ENCODE peak calls at places on chromosome 9, in four cellular contexts. One of them, this sample, is unnamed. For H3K4me1, the result is how much of the 10 kb centered on the place peaks cover.

GRCh38 chr9:136086951-136087740 is 7.9 kb downstream of the NACC2 start:
- DNase-seq in A549: no peak
- DNase-seq in mammary epithelial cell: no peak
- DNase-seq in H9: peak
- DNase-seq in this sample: no peak

GRCh38 chr9:106799146-106799545 is 63.8 kb upstream of the ZNF462 start:
- DNase-seq in A549: peak
- DNase-seq in mammary epithelial cell: peak
- DNase-seq in H9: no peak
- DNase-seq in this sample: no peak

GRCh38 chr9:1709347-1709746 is 305.8 kb upstream of the SMARCA2 start:
- DNase-seq in A549: peak
- DNase-seq in mammary epithelial cell: no peak
- DNase-seq in H9: no peak
- DNase-seq in this sample: no peak

GRCh38 chr9:129166962-129167557 is 11.0 kb downstream of the IER5L start:
- DNase-seq in A549: peak
- DNase-seq in mammary epithelial cell: peak
- DNase-seq in H9: peak
- DNase-seq in this sample: peak

GRCh38 chr9:114411452-114411851 is 23.7 kb upstream of the AKNA start:
- DNase-seq in A549: no peak
- DNase-seq in mammary epithelial cell: no peak
- DNase-seq in H9: no peak
- DNase-seq in this sample: no peak

GRCh38 chr9:111704503-111704902 is 43.1 kb downstream of the GNG10 start:
- DNase-seq in A549: no peak
- DNase-seq in mammary epithelial cell: no peak
- DNase-seq in H9: no peak
- DNase-seq in this sample: no peak

GRCh38 chr9:89223398-89223977 is 44.9 kb upstream of the SHC3 start:
- DNase-seq in A549: no peak
- DNase-seq in mammary epithelial cell: no peak
- DNase-seq in H9: no peak
- DNase-seq in this sample: no peak

GRCh38 chr9:77839459-77840140 is 191.5 kb upstream of the GNA14 start:
- DNase-seq in A549: peak
- DNase-seq in mammary epithelial cell: peak
- DNase-seq in H9: no peak
- DNase-seq in this sample: no peak

GRCh38 chr9:133726401-133727276 is 11.5 kb downstream of the SARDH start:
- DNase-seq in A549: peak
- DNase-seq in mammary epithelial cell: peak
- DNase-seq in H9: peak
- DNase-seq in this sample: peak

GRCh38 chr9:80552931-80553330 is 981.2 kb downstream of the TLE4 start:
- DNase-seq in A549: peak
- DNase-seq in mammary epithelial cell: no peak
- DNase-seq in H9: no peak
- DNase-seq in this sample: no peak

GRCh38 chr9:135189497-135189896 is 102.0 kb downstream of the OLFM1 start:
- DNase-seq in A549: no peak
- DNase-seq in mammary epithelial cell: no peak
- DNase-seq in H9: no peak
- DNase-seq in this sample: no peak

GRCh38 chr9:4077499-4078102 is 222.3 kb downstream of the GLIS3 start:
- DNase-seq in A549: peak
- DNase-seq in mammary epithelial cell: peak
- DNase-seq in H9: peak
- DNase-seq in this sample: peak

GRCh38 chr9:138010274-138010800 is 132.8 kb downstream of the CACNA1B start:
- DNase-seq in A549: no peak
- DNase-seq in mammary epithelial cell: no peak
- DNase-seq in H9: no peak
- DNase-seq in this sample: no peak

GRCh38 chr9:112233769-112234168 is 58.7 kb upstream of the SUSD1 start:
- DNase-seq in A549: peak
- DNase-seq in mammary epithelial cell: peak
- DNase-seq in H9: no peak
- DNase-seq in this sample: no peak

GRCh38 chr9:117704024-117704575 is at the start of gene TLR4:
- DNase-seq in A549: no peak
- DNase-seq in mammary epithelial cell: peak
- DNase-seq in H9: peak
- DNase-seq in this sample: peak

GRCh38 chr9:114180701-114181582 is 25.6 kb downstream of the COL27A1 start:
- DNase-seq in A549: no peak
- DNase-seq in mammary epithelial cell: no peak
- DNase-seq in H9: no peak
- DNase-seq in this sample: peak

GRCh38 chr9:15299374-15299939 is 7.6 kb downstream of the TTC39B start:
- DNase-seq in A549: no peak
- DNase-seq in mammary epithelial cell: no peak
- DNase-seq in H9: no peak
- DNase-seq in this sample: no peak

GRCh38 chr9:38333047-38333446 is 59.5 kb upstream of the ALDH1B1 start:
- DNase-seq in A549: no peak
- DNase-seq in mammary epithelial cell: peak
- DNase-seq in H9: no peak
- DNase-seq in this sample: peak

GRCh38 chr9:107875571-107875980 is 386.0 kb upstream of the KLF4 start:
- DNase-seq in A549: no peak
- DNase-seq in mammary epithelial cell: no peak
- DNase-seq in H9: no peak
- DNase-seq in this sample: no peak

GRCh38 chr9:616694-617093 is 224.8 kb upstream of the DMRT1 start:
- DNase-seq in A549: no peak
- DNase-seq in mammary epithelial cell: no peak
- DNase-seq in H9: no peak
- DNase-seq in this sample: no peak

GRCh38 chr9:97176206-97176605 is 131.3 kb upstream of the CCDC180 start:
- DNase-seq in A549: no peak
- DNase-seq in mammary epithelial cell: no peak
- DNase-seq in H9: no peak
- DNase-seq in this sample: no peak

GRCh38 chr9:80157561-80157983 is 585.8 kb downstream of the TLE4 start:
- DNase-seq in A549: no peak
- DNase-seq in mammary epithelial cell: no peak
- DNase-seq in H9: no peak
- DNase-seq in this sample: no peak

GRCh38 chr9:92188969-92189781 is 74.0 kb upstream of the SPTLC1 start:
- DNase-seq in A549: no peak
- DNase-seq in mammary epithelial cell: no peak
- DNase-seq in H9: no peak
- DNase-seq in this sample: no peak

GRCh38 chr9:15304620-15305019 is 2.4 kb downstream of the TTC39B start:
- DNase-seq in A549: no peak
- DNase-seq in mammary epithelial cell: no peak
- DNase-seq in H9: no peak
- DNase-seq in this sample: no peak

GRCh38 chr9:113929634-113930092 is 53.6 kb downstream of the ZNF618 start:
- DNase-seq in A549: no peak
- DNase-seq in mammary epithelial cell: peak
- DNase-seq in H9: no peak
- DNase-seq in this sample: no peak

GRCh38 chr9:31799953-31800609 is 584.4 kb upstream of the ACO1 start:
- DNase-seq in A549: peak
- DNase-seq in mammary epithelial cell: peak
- DNase-seq in H9: peak
- DNase-seq in this sample: peak

GRCh38 chr9:79694676-79695400 is 123.1 kb downstream of the TLE4 start:
- DNase-seq in A549: no peak
- DNase-seq in mammary epithelial cell: no peak
- DNase-seq in H9: peak
- DNase-seq in this sample: peak

GRCh38 chr9:108163321-108164005 is 673.9 kb upstream of the KLF4 start:
- DNase-seq in A549: peak
- DNase-seq in mammary epithelial cell: peak
- DNase-seq in H9: no peak
- DNase-seq in this sample: no peak

GRCh38 chr9:22005700-22006605 is 3.2 kb downstream of the CDKN2B start:
- DNase-seq in A549: no peak
- DNase-seq in mammary epithelial cell: peak
- DNase-seq in H9: peak
- DNase-seq in this sample: peak

GRCh38 chr9:88312517-88313103 is 75.6 kb upstream of the SPIN1 start:
- DNase-seq in A549: no peak
- DNase-seq in mammary epithelial cell: no peak
- DNase-seq in H9: no peak
- DNase-seq in this sample: no peak

GRCh38 chr9:104557179-104557634 is 11.8 kb upstream of the OR13C8 start:
- DNase-seq in A549: no peak
- DNase-seq in mammary epithelial cell: no peak
- DNase-seq in H9: peak
- DNase-seq in this sample: peak

GRCh38 chr9:124280176-124280691 is 22.5 kb downstream of the NEK6 start:
- DNase-seq in A549: no peak
- DNase-seq in mammary epithelial cell: no peak
- DNase-seq in H9: no peak
- DNase-seq in this sample: no peak

GRCh38 chr9:22144226-22144625 is 135.1 kb upstream of the CDKN2B start:
- DNase-seq in A549: no peak
- DNase-seq in mammary epithelial cell: peak
- DNase-seq in H9: no peak
- DNase-seq in this sample: no peak

GRCh38 chr9:92292338-92293074 is 991 bp downstream of the IARS1 start:
- DNase-seq in A549: peak
- DNase-seq in mammary epithelial cell: peak
- DNase-seq in H9: no peak
- DNase-seq in this sample: no peak

GRCh38 chr9:129863059-129863690 is 27.9 kb downstream of the USP20 start:
- DNase-seq in A549: no peak
- DNase-seq in mammary epithelial cell: peak
- DNase-seq in H9: peak
- DNase-seq in this sample: no peak

GRCh38 chr9:135864447-135865049 is 42.8 kb downstream of the CAMSAP1 start:
- DNase-seq in A549: peak
- DNase-seq in mammary epithelial cell: no peak
- DNase-seq in H9: peak
- DNase-seq in this sample: peak

GRCh38 chr9:36345103-36345846 is 54.8 kb downstream of the RNF38 start:
- DNase-seq in A549: no peak
- DNase-seq in mammary epithelial cell: no peak
- DNase-seq in H9: no peak
- DNase-seq in this sample: peak
- TF ChIP-seq CTCF in A549: no peak
- TF ChIP-seq CTCF in mammary epithelial cell: peak
- TF ChIP-seq CTCF in H9: peak
- TF ChIP-seq CTCF in this sample: peak

DNA sequence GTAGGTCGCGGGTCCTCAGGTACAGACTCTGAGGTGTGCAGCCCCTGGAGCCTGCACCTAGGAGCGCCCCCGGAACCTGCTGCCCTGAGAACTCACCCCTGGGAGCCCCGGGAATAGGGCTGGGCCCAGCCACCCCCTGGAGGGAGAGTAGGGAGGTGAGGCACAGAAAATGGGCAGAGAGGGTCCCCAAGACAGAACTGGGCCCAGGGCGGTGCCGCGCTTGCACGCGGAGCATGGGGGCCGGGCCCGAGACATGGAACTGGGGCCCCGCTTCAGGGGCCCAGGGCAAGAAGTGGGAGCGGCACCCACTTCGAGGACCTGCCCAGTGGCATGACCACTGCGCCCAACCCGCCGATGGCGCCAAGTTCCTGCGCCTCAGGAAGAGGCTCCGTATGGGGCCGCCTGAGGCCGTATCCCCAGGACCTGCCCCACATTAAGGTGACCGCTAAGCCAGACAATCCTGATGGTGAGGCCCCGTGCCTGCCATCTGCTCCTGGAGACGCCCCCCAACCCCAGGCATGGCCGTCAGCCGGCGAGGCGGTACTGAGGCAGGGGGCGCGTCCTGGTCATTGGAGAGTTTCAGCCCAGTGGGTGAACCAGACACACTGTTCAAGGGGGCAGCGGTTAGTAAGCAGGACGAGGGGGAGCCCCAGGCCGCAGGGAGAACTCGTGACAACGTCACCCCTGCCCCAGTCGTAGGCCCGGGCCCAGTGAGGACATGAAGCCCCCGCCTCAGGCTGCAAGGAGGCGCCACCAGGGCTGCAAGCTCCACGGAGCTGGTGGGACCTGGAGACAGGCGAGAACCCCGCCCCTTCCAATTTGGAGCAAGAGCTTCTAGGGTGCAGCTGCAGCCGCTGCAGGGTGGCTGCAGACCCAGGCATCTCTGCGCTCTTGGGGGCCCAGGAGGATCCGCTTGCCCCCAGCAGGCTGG is 89.5 kb upstream of the PUM3 start:
- DNase-seq in A549: no peak
- DNase-seq in mammary epithelial cell: no peak
- DNase-seq in H9: peak
- DNase-seq in this sample: no peak
- H3K4me1 ChIP-seq in A549: under half
- H3K4me1 ChIP-seq in mammary epithelial cell: under half
- H3K4me1 ChIP-seq in H9: under half
- H3K4me1 ChIP-seq in this sample: under half

GRCh38 chr9:120894404-120895226 is 17.6 kb upstream of the PHF19 start:
- DNase-seq in A549: no peak
- DNase-seq in mammary epithelial cell: no peak
- DNase-seq in H9: peak
- DNase-seq in this sample: peak
- H3K27ac ChIP-seq in A549: no peak
- H3K27ac ChIP-seq in mammary epithelial cell: no peak
- H3K27ac ChIP-seq in H9: no peak
- H3K27ac ChIP-seq in this sample: no peak

GRCh38 chr9:33852216-33852826 is 35.4 kb downstream of the UBE2R2 start:
- DNase-seq in A549: peak
- DNase-seq in mammary epithelial cell: peak
- DNase-seq in H9: peak
- DNase-seq in this sample: peak
- TF ChIP-seq CTCF in A549: peak
- TF ChIP-seq CTCF in mammary epithelial cell: peak
- TF ChIP-seq CTCF in H9: peak
- TF ChIP-seq CTCF in this sample: peak

GRCh38 chr9:127920794-127921193 is 4.0 kb upstream of the ST6GALNAC4 start:
- DNase-seq in A549: no peak
- DNase-seq in mammary epithelial cell: no peak
- DNase-seq in H9: no peak
- DNase-seq in this sample: no peak

GRCh38 chr9:127917603-127918002 is 762 bp upstream of the ST6GALNAC4 start:
- DNase-seq in A549: no peak
- DNase-seq in mammary epithelial cell: no peak
- DNase-seq in H9: no peak
- DNase-seq in this sample: no peak

GRCh38 chr9:127916665-127917581 is at the start of gene ST6GALNAC4:
- DNase-seq in A549: peak
- DNase-seq in mammary epithelial cell: peak
- DNase-seq in H9: peak
- DNase-seq in this sample: peak

GRCh38 chr9:127919253-127919815 is 2.5 kb upstream of the ST6GALNAC4 start:
- DNase-seq in A549: peak
- DNase-seq in mammary epithelial cell: peak
- DNase-seq in H9: no peak
- DNase-seq in this sample: no peak

GRCh38 chr9:127918201-127919107 is 1.6 kb upstream of the ST6GALNAC4 start:
- DNase-seq in A549: peak
- DNase-seq in mammary epithelial cell: no peak
- DNase-seq in H9: peak
- DNase-seq in this sample: peak
- H3K4me1 ChIP-seq in A549: half or more
- H3K4me1 ChIP-seq in mammary epithelial cell: under half
- H3K4me1 ChIP-seq in H9: under half
- H3K4me1 ChIP-seq in this sample: under half